ENCODE peak calls at places on chromosomes 7 and 10, in ten cellular contexts. T is activated CD8-positive, alpha-beta T cell treated with anti-CD3 and anti-CD28 coated beads, Interleukin-2, amount 10 ng/mL, durations not matched to agents 7 days and 5 days; Q is hippocampal formation; F is stimulated activated CD4-positive, alpha-beta T cell treated with anti-CD3 and anti-CD28 coated beads, Interleukin-4, amount 100 ng/mL, for 1 hour; X is activated CD4-positive, alpha-beta T cell treated with anti-CD3 and anti-CD28 coated beads for 1 hour; O is posterior cingulate gyrus; D is cerebellar nuclear complex; S is lung microvascular endothelial cell; R is activated CD4-positive, CD25-positive, alpha-beta regulatory T cell; W is NB4. B is an unnamed sample.

GRCh38 chr7:131284702-131285419 is 42.8 kb upstream of the MKLN1 start:
- DNase-seq in T (no peak), Q (peak; percentile 39), F (no peak), X (no peak), O (no peak), D (peak; percentile 62), S (no peak), R (no peak), W (no peak), B (no peak)

GRCh38 chr7:2006921-2007381 is 225.8 kb downstream of the MAD1L1 start:
- DNase-seq in T (no peak), Q (no peak), F (no peak), X (no peak), O (no peak), D (no peak), S (no peak), R (no peak), W (no peak), B (no peak)

GRCh38 chr7:127809285-127809702 is 157.3 kb downstream of the SND1 start:
- DNase-seq in T (no peak), Q (no peak), F (no peak), X (no peak), O (peak; percentile 17), D (no peak), S (no peak), R (no peak), W (peak; percentile 20), B (peak; percentile 19)

GRCh38 chr7:23347682-23348180 is 48.6 kb downstream of the MALSU1 start:
- DNase-seq in T (no peak), Q (no peak), F (no peak), X (no peak), O (no peak), D (no peak), S (peak; percentile 90), R (no peak), W (peak; percentile 64), B (peak; percentile 53)

GRCh38 chr10:17671307-17671706 is 27.4 kb downstream of the STAM start:
- DNase-seq in T (no peak), Q (no peak), F (no peak), X (no peak), O (no peak), D (no peak), S (no peak), R (no peak), W (no peak), B (no peak)

GRCh38 chr10:114061794-114062193 is 18.1 kb downstream of the ADRB1 start:
- DNase-seq in T (no peak), Q (no peak), F (no peak), X (no peak), O (no peak), D (no peak), S (no peak), R (no peak), W (peak; percentile 40), B (no peak)

GRCh38 chr7:26686448-26686981 is 177.9 kb downstream of the SKAP2 start:
- DNase-seq in T (no peak), Q (peak; percentile 37), F (no peak), X (no peak), O (no peak), D (no peak), S (peak; percentile 88), R (no peak), W (peak; percentile 60), B (peak; percentile 45)

GRCh38 chr10:44479306-44479705 is 94.4 kb upstream of the CXCL12 start:
- DNase-seq in T (no peak), Q (peak; percentile 12), F (no peak), X (no peak), O (no peak), D (no peak), S (no peak), R (no peak), W (peak; percentile 38), B (no peak)

GRCh38 chr7:51318886-51319579 is 2.4 kb upstream of the COBL start:
- DNase-seq in T (no peak), Q (no peak), F (no peak), X (no peak), O (no peak), D (no peak), S (no peak), R (no peak), W (no peak), B (no peak)

GRCh38 chr7:101728888-101729883 is 88.2 kb upstream of the CUX1 start:
- DNase-seq in T (no peak), Q (no peak), F (no peak), X (no peak), O (no peak), D (no peak), S (no peak), R (no peak), W (peak; percentile 91), B (no peak)

GRCh38 chr10:102660891-102661613 is 16.8 kb downstream of the TRIM8 start:
- DNase-seq in T (peak; percentile 86), Q (no peak), F (peak; percentile 60), X (peak; percentile 27), O (no peak), D (no peak), S (no peak), R (no peak), W (peak; percentile 75), B (no peak)

GRCh38 chr10:21078410-21079329 is 181.6 kb upstream of the NEBL start:
- DNase-seq in T (peak; percentile 22), Q (peak; percentile 47), F (peak; percentile 6), X (no peak), O (peak; percentile 67), D (peak; percentile 41), S (peak; percentile 79), R (no peak), W (peak; percentile 52), B (peak; percentile 72)

GRCh38 chr7:134701272-134701671 is 54.6 kb downstream of the BPGM start:
- DNase-seq in T (peak; percentile 36), Q (no peak), F (no peak), X (no peak), O (no peak), D (no peak), S (peak; percentile 63), R (no peak), W (peak; percentile 48), B (peak; percentile 29)

GRCh38 chr7:44258865-44259546 is 58.2 kb downstream of the YKT6 start:
- DNase-seq in T (no peak), Q (no peak), F (no peak), X (no peak), O (no peak), D (no peak), S (no peak), R (no peak), W (no peak), B (no peak)

GRCh38 chr10:97892506-97892905 is 42.9 kb downstream of the GOLGA7B start:
- DNase-seq in T (no peak), Q (no peak), F (no peak), X (no peak), O (no peak), D (no peak), S (no peak), R (no peak), W (no peak), B (no peak)

GRCh38 chr7:42495251-42495650 is 258.2 kb upstream of the GLI3 start:
- DNase-seq in T (no peak), Q (no peak), F (no peak), X (no peak), O (no peak), D (no peak), S (no peak), R (no peak), W (no peak), B (no peak)

GRCh38 chr10:44969854-44970253 is 8.8 kb downstream of the DEPP1 start:
- DNase-seq in T (no peak), Q (no peak), F (no peak), X (no peak), O (no peak), D (no peak), S (no peak), R (no peak), W (no peak), B (no peak)

GRCh38 chr7:3916146-3916545 is 615.1 kb downstream of the SDK1 start:
- DNase-seq in T (no peak), Q (no peak), F (no peak), X (no peak), O (no peak), D (no peak), S (peak; percentile 74), R (no peak), W (peak; percentile 24), B (no peak)

GRCh38 chr10:8054498-8055407 is at the start of gene GATA3:
- DNase-seq in T (peak; percentile 91), Q (no peak), F (peak; percentile 83), X (peak; percentile 66), O (no peak), D (no peak), S (peak; percentile 42), R (peak; percentile 63), W (no peak), B (no peak)

GRCh38 chr10:12382157-12382548 is 32.8 kb downstream of the CAMK1D start:
- DNase-seq in T (no peak), Q (no peak), F (no peak), X (no peak), O (no peak), D (no peak), S (no peak), R (no peak), W (no peak), B (no peak)

GRCh38 chr7:84722086-84722485 is 464.8 kb downstream of the SEMA3D start:
- DNase-seq in T (no peak), Q (no peak), F (no peak), X (no peak), O (no peak), D (no peak), S (no peak), R (no peak), W (no peak), B (no peak)

GRCh38 chr10:58972576-58973234 is 203.7 kb upstream of the PHYHIPL start:
- DNase-seq in T (no peak), Q (no peak), F (no peak), X (no peak), O (no peak), D (no peak), S (no peak), R (no peak), W (no peak), B (no peak)

GRCh38 chr7:122790132-122790531 is 87.4 kb upstream of the RNF148 start:
- DNase-seq in T (no peak), Q (no peak), F (no peak), X (no peak), O (no peak), D (no peak), S (no peak), R (no peak), W (peak; percentile 43), B (peak; percentile 8)

GRCh38 chr7:106317971-106318370 is 33.2 kb upstream of the NAMPT start:
- DNase-seq in T (no peak), Q (no peak), F (no peak), X (no peak), O (no peak), D (no peak), S (no peak), R (no peak), W (no peak), B (no peak)

GRCh38 chr7:2805213-2806003 is 38.7 kb downstream of the GNA12 start:
- DNase-seq in T (no peak), Q (no peak), F (no peak), X (no peak), O (no peak), D (no peak), S (no peak), R (no peak), W (no peak), B (no peak)

GRCh38 chr10:58637372-58637771 is 124.7 kb downstream of the BICC1 start:
- DNase-seq in T (no peak), Q (no peak), F (no peak), X (no peak), O (no peak), D (no peak), S (no peak), R (no peak), W (no peak), B (no peak)

B was measured in NCI-H2081.